ENCODE peak calls at places on chromosome 14, in ten cellular contexts. P, G, M, R, H, U, I, D, S and X are unnamed samples.

GRCh38 chr14:51677276-51677675 is 25.6 kb downstream of the FRMD6 start:
- DNase-seq in P (no peak), G (no peak), M (no peak), R (no peak), H (no peak), U (no peak), I (no peak), D (no peak), S (no peak), X (no peak)

GRCh38 chr14:96231731-96232130 is 24.3 kb upstream of the BDKRB1 start:
- DNase-seq in P (no peak), G (no peak), M (no peak), R (no peak), H (no peak), U (no peak), I (no peak), D (no peak), S (no peak), X (no peak)

GRCh38 chr14:54182419-54183040 is 214.3 kb upstream of the CDKN3 start:
- DNase-seq in P (no peak), G (no peak), M (no peak), R (no peak), H (no peak), U (no peak), I (no peak), D (no peak), S (no peak), X (no peak)

GRCh38 chr14:99321236-99321925 is 49.4 kb upstream of the BCL11B start:
- DNase-seq in P (no peak), G (no peak), M (no peak), R (no peak), H (no peak), U (no peak), I (no peak), D (no peak), S (no peak), X (no peak)

GRCh38 chr14:54023027-54023426 is 66.4 kb upstream of the BMP4 start:
- DNase-seq in P (no peak), G (peak), M (no peak), R (no peak), H (no peak), U (no peak), I (no peak), D (no peak), S (no peak), X (no peak)

GRCh38 chr14:92360666-92361370 is 37.9 kb downstream of the SLC24A4 start:
- DNase-seq in P (no peak), G (no peak), M (no peak), R (peak), H (no peak), U (no peak), I (no peak), D (no peak), S (no peak), X (no peak)

GRCh38 chr14:38589747-38590350 is 334.0 kb upstream of the CLEC14A start:
- DNase-seq in P (no peak), G (no peak), M (no peak), R (no peak), H (no peak), U (no peak), I (no peak), D (no peak), S (no peak), X (no peak)

GRCh38 chr14:34502826-34503225 is 36.7 kb downstream of the EAPP start:
- DNase-seq in P (no peak), G (no peak), M (no peak), R (no peak), H (no peak), U (no peak), I (no peak), D (no peak), S (no peak), X (no peak)

GRCh38 chr14:103007555-103007954 is 49.8 kb downstream of the CDC42BPB start:
- DNase-seq in P (no peak), G (no peak), M (no peak), R (peak), H (no peak), U (no peak), I (no peak), D (no peak), S (no peak), X (no peak)

GRCh38 chr14:42806909-42807315 is 1200.2 kb downstream of the LRFN5 start:
- DNase-seq in P (no peak), G (no peak), M (no peak), R (no peak), H (no peak), U (peak), I (no peak), D (no peak), S (no peak), X (no peak)

GRCh38 chr14:75409425-75410205 is 18.2 kb upstream of the JDP2 start:
- DNase-seq in P (no peak), G (no peak), M (no peak), R (peak), H (no peak), U (no peak), I (peak), D (no peak), S (peak), X (no peak)

GRCh38 chr14:33210304-33210703 is 271.6 kb downstream of the NPAS3 start:
- DNase-seq in P (peak), G (no peak), M (no peak), R (no peak), H (no peak), U (peak), I (no peak), D (no peak), S (peak), X (no peak)

GRCh38 chr14:78697341-78697740 is 527.2 kb downstream of the NRXN3 start:
- DNase-seq in P (peak), G (peak), M (no peak), R (peak), H (no peak), U (no peak), I (no peak), D (no peak), S (no peak), X (no peak)

GRCh38 chr14:105908481-105908911 is 382.1 kb downstream of the TMEM121 start:
- DNase-seq in P (no peak), G (no peak), M (no peak), R (no peak), H (no peak), U (no peak), I (no peak), D (peak), S (no peak), X (no peak)

GRCh38 chr14:100900837-100901390 is 2.6 kb downstream of the RTL1 start:
- DNase-seq in P (peak), G (peak), M (peak), R (no peak), H (no peak), U (no peak), I (peak), D (no peak), S (peak), X (no peak)